ENCODE peak calls at places on chromosomes 3 and 15, in eight cellular contexts. W, X, I, M, O, R, E and C are unnamed samples.

GRCh38 chr3:185859294-185859972 is 34.6 kb upstream of the IGF2BP2 start:
- DNase-seq in W (no peak), E (no peak), O (no peak), R (no peak), M (no peak), X (no peak), I (no peak), C (no peak)

GRCh38 chr15:51649659-51650521 is 27.3 kb upstream of the DMXL2 start:
- DNase-seq in M (peak; percentile 71), I (peak; percentile 75), O (peak; percentile 71), X (peak; percentile 77), R (peak; percentile 77), W (peak; percentile 73), E (peak; percentile 76), C (peak; percentile 66)

GRCh38 chr3:186939536-186939935 is 9.2 kb downstream of the ST6GAL1 start:
- DNase-seq in O (no peak), W (no peak), X (no peak), I (no peak), M (no peak), E (no peak), R (no peak), C (peak; percentile 60)

GRCh38 chr3:184200825-184201224 is 14.8 kb downstream of the ABCF3 start:
- DNase-seq in W (no peak), E (no peak), I (no peak), R (no peak), M (no peak), O (no peak), X (peak; percentile 21), C (no peak)

GRCh38 chr15:42070966-42071350 is 23.4 kb downstream of the PLA2G4D start:
- DNase-seq in O (no peak), M (no peak), X (no peak), R (no peak), W (no peak), I (no peak), E (no peak), C (no peak)

GRCh38 chr15:34501131-34501530 is 63.5 kb upstream of the GOLGA8A start:
- DNase-seq in W (no peak), M (no peak), I (no peak), E (no peak), R (no peak), X (no peak), O (no peak), C (no peak)

GRCh38 chr15:68025860-68026424 is 28.2 kb upstream of the PIAS1 start:
- DNase-seq in O (no peak), E (no peak), W (no peak), X (no peak), R (no peak), M (no peak), I (peak; percentile 55), C (no peak)

GRCh38 chr15:38176155-38176554 is 76.5 kb upstream of the SPRED1 start:
- DNase-seq in M (peak; percentile 68), R (peak; percentile 73), I (no peak), W (no peak), E (peak; percentile 83), X (no peak), O (no peak), C (no peak)

GRCh38 chr3:178059836-178060235 is 476.4 kb upstream of the KCNMB2 start:
- DNase-seq in M (no peak), R (no peak), W (no peak), X (no peak), E (peak; percentile 62), I (no peak), O (no peak), C (no peak)

GRCh38 chr15:61335998-61336648 is 107.0 kb upstream of the RORA start:
- DNase-seq in O (no peak), I (peak; percentile 16), E (no peak), M (no peak), X (no peak), W (no peak), R (no peak), C (no peak)

GRCh38 chr3:16147226-16147625 is 27.3 kb upstream of the GALNT15 start:
- DNase-seq in R (peak; percentile 48), E (peak; percentile 68), M (peak; percentile 30), O (no peak), X (no peak), W (no peak), I (no peak), C (no peak)

GRCh38 chr3:66138336-66139234 is 82.2 kb upstream of the SLC25A26 start:
- DNase-seq in O (peak; percentile 72), M (peak; percentile 41), I (peak; percentile 82), X (peak; percentile 90), W (peak; percentile 79), E (peak; percentile 87), R (peak; percentile 68), C (peak; percentile 14)

GRCh38 chr3:142000341-142000870 is 124.0 kb downstream of the ATP1B3 start:
- DNase-seq in X (no peak), W (no peak), M (no peak), R (no peak), O (no peak), I (no peak), E (no peak), C (no peak)

GRCh38 chr3:174251696-174252095 is 607.4 kb upstream of the NAALADL2 start:
- DNase-seq in X (no peak), W (no peak), M (no peak), R (no peak), I (peak; percentile 8), E (no peak), O (no peak), C (no peak)

GRCh38 chr3:87033205-87033604 is 42.3 kb upstream of the VGLL3 start:
- DNase-seq in I (no peak), E (peak; percentile 12), W (no peak), M (no peak), X (no peak), O (no peak), R (no peak), C (no peak)

GRCh38 chr15:99139276-99139675 is 34.4 kb downstream of the SYNM start:
- DNase-seq in W (no peak), R (no peak), E (no peak), O (no peak), I (no peak), M (no peak), X (no peak), C (no peak)

DNA sequence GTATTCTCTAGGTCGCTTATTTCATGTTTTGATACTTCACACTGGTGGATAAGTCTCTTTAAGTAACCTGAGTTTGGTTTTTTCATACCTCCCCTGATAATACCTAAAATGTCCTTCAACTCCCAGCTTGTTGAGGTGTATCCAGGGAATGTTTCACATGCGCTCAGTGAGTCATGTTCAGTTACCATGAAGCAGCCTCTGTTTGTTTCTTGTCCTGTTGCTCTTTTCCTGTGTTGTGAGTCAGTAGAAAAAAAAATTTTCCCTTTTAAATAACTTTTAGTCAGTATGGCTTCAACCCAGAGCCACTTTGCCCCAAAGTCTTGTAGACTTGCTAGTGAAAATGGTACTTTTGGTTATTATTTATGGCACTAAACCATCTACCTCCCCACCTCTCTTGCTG is 278.4 kb upstream of the ZPLD1 start:
- DNase-seq in R (peak; percentile 94), E (peak; percentile 95), O (no peak), I (peak; percentile 47), W (no peak), M (no peak), X (no peak), C (no peak)
- TF ChIP-seq EZH2phosphoT487 in R (no peak), E (no peak), O (no peak), I (no peak), W (no peak), M (no peak), X (no peak), C (no peak)

GRCh38 chr15:47773163-47773562 is 55.9 kb downstream of the SEMA6D start:
- DNase-seq in I (no peak), R (peak; percentile 4), X (no peak), O (no peak), M (no peak), E (no peak), W (no peak), C (no peak)
- TF ChIP-seq EZH2phosphoT487 in I (no peak), R (no peak), X (no peak), O (no peak), M (no peak), E (no peak), W (no peak), C (no peak)

GRCh38 chr15:64134322-64134829 is 17.2 kb upstream of the SNX22 start:
- DNase-seq in M (no peak), I (no peak), E (no peak), W (no peak), O (no peak), R (peak; percentile 13), X (no peak), C (no peak)

GRCh38 chr15:64141798-64142512 is 9.6 kb upstream of the SNX22 start:
- DNase-seq in R (no peak), E (no peak), W (no peak), O (no peak), I (no peak), X (no peak), M (no peak), C (no peak)

GRCh38 chr15:64138542-64138941 is 13.0 kb upstream of the SNX22 start:
- DNase-seq in I (no peak), R (no peak), O (no peak), X (no peak), E (no peak), M (no peak), W (no peak), C (no peak)

GRCh38 chr15:64133619-64134018 is 17.9 kb upstream of the SNX22 start:
- DNase-seq in E (peak; percentile 30), M (no peak), R (no peak), W (no peak), O (no peak), I (no peak), X (no peak), C (no peak)

GRCh38 chr15:64137226-64137833 is 14.2 kb upstream of the SNX22 start:
- DNase-seq in M (no peak), I (no peak), O (no peak), X (peak; percentile 27), E (no peak), R (no peak), W (no peak), C (peak; percentile 38)
- TF ChIP-seq EZH2phosphoT487 in M (no peak), I (no peak), O (no peak), X (no peak), E (no peak), R (no peak), W (no peak), C (no peak)

GRCh38 chr3:1677576-1678164 is 421.0 kb upstream of the CNTN4 start:
- DNase-seq in E (no peak), I (no peak), X (peak; percentile 2), M (no peak), R (no peak), W (peak; percentile 42), O (no peak), C (no peak)
- TF ChIP-seq EZH2phosphoT487 in E (no peak), I (no peak), X (no peak), M (no peak), R (no peak), W (no peak), O (no peak), C (no peak)